ENCODE peak calls at places on chromosome 5, in five cellular contexts. C is mammary epithelial cell, V is hepatocyte, P is keratinocyte, B is K562. Q is an unnamed sample.

GRCh38 chr5:56059854-56060253 is 65.1 kb upstream of the IL6ST start:
- DNase-seq in C (no peak), P (no peak), V (no peak), B (no peak), Q (no peak)

GRCh38 chr5:107463731-107464130 is 207.0 kb downstream of the EFNA5 start:
- DNase-seq in C (no peak), P (no peak), V (no peak), B (no peak), Q (no peak)

GRCh38 chr5:55520117-55520829 is 14.5 kb downstream of the PLPP1 start:
- DNase-seq in V (peak), C (no peak), B (no peak), P (no peak), Q (no peak)

GRCh38 chr5:65203746-65204145 is 278.0 kb downstream of the ADAMTS6 start:
- DNase-seq in C (peak), B (no peak), V (no peak), P (peak), Q (no peak)

GRCh38 chr5:89584339-89584956 is 701.5 kb upstream of the MEF2C start:
- DNase-seq in B (no peak), C (peak), P (peak), V (no peak), Q (no peak)

GRCh38 chr5:154757647-154758406 is 2.6 kb downstream of the LARP1 start:
- DNase-seq in P (no peak), B (no peak), V (no peak), C (peak), Q (no peak)

GRCh38 chr5:126492939-126493338 is 69.7 kb downstream of the GRAMD2B start:
- DNase-seq in P (no peak), V (peak), C (no peak), B (peak), Q (no peak)

GRCh38 chr5:115262405-115263247 is at the start of gene PGGT1B:
- DNase-seq in V (peak), C (peak), P (no peak), B (peak), Q (peak)

GRCh38 chr5:18375637-18376036 is 741.4 kb downstream of the TAF11L14 start:
- DNase-seq in P (no peak), B (no peak), V (no peak), C (no peak), Q (no peak)

GRCh38 chr5:143233020-143233419 is 170.5 kb downstream of the NR3C1 start:
- DNase-seq in C (no peak), V (no peak), P (no peak), B (no peak), Q (no peak)

GRCh38 chr5:100131161-100131560 is 404.0 kb upstream of the FAM174A start:
- DNase-seq in P (no peak), V (no peak), B (no peak), C (no peak), Q (no peak)

GRCh38 chr5:128399111-128399510 is 138.9 kb downstream of the FBN2 start:
- DNase-seq in P (no peak), V (no peak), C (no peak), B (no peak), Q (no peak)

DNA sequence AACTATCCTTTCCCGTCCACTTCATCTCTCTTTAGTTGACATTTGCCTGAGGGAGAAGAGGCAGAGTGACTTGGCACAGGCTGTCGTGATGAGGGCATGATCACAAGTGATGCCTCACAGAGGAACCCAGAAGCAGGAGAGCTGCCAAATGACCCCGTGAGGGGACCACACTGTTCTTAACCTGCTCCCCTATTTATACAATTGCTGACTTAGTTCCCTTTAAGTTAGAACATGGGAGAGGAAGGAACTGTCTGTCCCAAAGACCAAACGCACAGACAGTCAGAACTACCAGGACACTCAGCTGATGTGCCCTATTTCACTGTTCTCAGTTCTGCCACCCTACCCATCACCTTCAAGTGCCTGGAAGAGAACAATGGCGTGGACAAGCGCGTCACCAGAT is 73.7 kb downstream of the SLC1A3 start:
- DNase-seq in B (no peak), P (no peak), V (no peak), C (no peak), Q (no peak)
- H3K4me3 ChIP-seq in B (no peak), P (no peak), V (no peak), C (no peak), Q (no peak)

DNA sequence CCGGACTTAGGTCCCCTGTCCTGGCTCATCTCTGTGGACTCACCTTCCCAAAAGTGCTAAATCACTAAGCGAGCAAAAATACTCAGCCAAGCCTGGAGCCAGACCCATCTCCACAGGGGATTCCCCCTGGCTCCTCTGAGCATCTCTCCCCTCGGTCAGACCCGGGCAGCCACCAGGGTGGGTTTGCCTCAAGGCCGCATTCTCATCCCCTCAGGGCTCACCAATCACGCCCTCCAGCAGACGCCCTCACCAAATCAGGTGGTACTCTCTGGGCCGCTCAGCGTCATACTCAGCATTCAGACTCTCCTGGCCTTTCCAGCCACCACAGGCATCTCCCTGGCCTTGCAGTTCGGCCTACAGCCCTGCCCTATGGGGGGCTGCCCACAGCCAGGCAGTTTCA is 49.7 kb downstream of the C5orf15 start:
- DNase-seq in C (no peak), B (no peak), P (no peak), V (no peak), Q (no peak)
- TF ChIP-seq EZH2 in C (no peak), B (no peak), P (no peak), V (no peak), Q (no peak)

DNA sequence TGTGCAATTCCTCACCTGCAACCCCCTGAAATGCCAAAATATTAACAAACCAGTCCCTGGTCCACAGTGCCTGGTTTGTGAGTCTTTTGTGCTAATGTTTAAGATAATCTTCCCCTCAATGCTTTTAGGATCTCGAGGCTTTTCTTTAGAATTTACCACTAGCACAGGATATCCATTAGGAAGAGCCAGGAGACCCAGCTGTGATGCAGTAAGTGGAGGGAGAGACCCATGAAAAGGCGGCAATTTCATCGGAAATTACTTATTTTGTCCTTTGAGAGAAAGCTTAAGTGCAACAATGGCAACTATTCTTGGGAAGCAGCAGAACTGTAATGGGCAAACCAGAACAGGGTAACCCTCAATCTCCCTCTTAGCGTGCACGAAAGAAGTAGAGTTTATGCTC is 36.7 kb downstream of the PWWP2A start:
- DNase-seq in P (no peak), V (no peak), B (no peak), C (no peak), Q (no peak)
- H3K4me3 ChIP-seq in P (no peak), V (no peak), B (no peak), C (no peak), Q (no peak)

DNA sequence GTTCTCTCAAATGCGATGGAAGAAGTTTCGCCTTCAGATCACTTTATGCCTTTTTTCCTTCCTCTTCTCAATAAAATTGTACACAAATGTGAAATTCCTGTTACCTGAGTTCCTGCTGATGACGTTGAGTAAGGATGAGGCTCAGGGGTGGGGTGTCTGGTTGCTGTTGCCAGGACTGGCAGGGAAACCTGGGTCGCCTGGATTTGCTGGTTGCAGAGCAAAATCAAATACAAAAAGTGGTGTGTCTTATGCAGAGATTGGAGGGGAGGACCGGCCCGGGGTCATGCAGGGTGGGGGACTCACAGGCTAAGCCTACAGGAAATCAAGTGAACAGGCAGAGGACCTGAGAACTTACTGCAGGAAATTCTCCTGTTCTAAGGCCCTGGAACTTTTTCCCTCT is 39.2 kb downstream of the ANXA2R start:
- DNase-seq in B (no peak), P (no peak), V (no peak), C (no peak), Q (no peak)
- TF ChIP-seq EZH2 in B (no peak), P (no peak), V (no peak), C (no peak), Q (no peak)

GRCh38 chr5:179327026-179327735 is 18.1 kb downstream of the ADAMTS2 start:
- DNase-seq in B (no peak), V (no peak), P (no peak), C (no peak), Q (no peak)
- H3K4me3 ChIP-seq in B (no peak), V (no peak), P (no peak), C (no peak), Q (no peak)

GRCh38 chr5:551406-551805 is 27.2 kb upstream of the SLC9A3 start:
- DNase-seq in V (no peak), B (no peak), C (no peak), P (no peak), Q (no peak)

GRCh38 chr5:555058-555623 is 30.9 kb upstream of the SLC9A3 start:
- DNase-seq in V (no peak), P (no peak), B (no peak), C (no peak), Q (no peak)

GRCh38 chr5:556909-557441 is 32.7 kb upstream of the SLC9A3 start:
- DNase-seq in B (no peak), C (no peak), V (peak), P (no peak), Q (no peak)

GRCh38 chr5:553874-554273 is 29.6 kb upstream of the SLC9A3 start:
- DNase-seq in B (no peak), C (peak), P (no peak), V (peak), Q (peak)

GRCh38 chr5:554284-554988 is 30.2 kb upstream of the SLC9A3 start:
- DNase-seq in V (no peak), P (no peak), C (no peak), B (no peak), Q (no peak)
- TF ChIP-seq EZH2 in V (no peak), P (no peak), C (no peak), B (no peak), Q (no peak)

Q was measured in A673.